ENCODE peak calls at places on chromosomes 3 and 15, in nine cellular contexts. K is right cardiac atrium; J is COR-L47; A is KG1; U is ACHN; O is CD4-positive, alpha-beta memory T cell; G is activated T-cell treated with anti-CD3 and anti-CD28 coated beads, Interleukin-2, amount 50 U/mL, for 4 hours; W is HuH-7; F is fibroblast of lung. Q is an unnamed sample.

GRCh38 chr3:146262711-146263110 is 11.8 kb upstream of the PLSCR4 start:
- DNase-seq in J (no peak), U (no peak), F (no peak), A (no peak), O (no peak), W (no peak), G (no peak), K (no peak), Q (no peak)

GRCh38 chr3:66297260-66297863 is 76.6 kb downstream of the SLC25A26 start:
- DNase-seq in W (no peak), F (peak; percentile 57), O (no peak), G (no peak), J (no peak), A (no peak), U (no peak), K (no peak), Q (no peak)

GRCh38 chr15:43253431-43254403 is 13.0 kb downstream of the TGM5 start:
- DNase-seq in J (no peak), W (no peak), A (no peak), K (no peak), O (peak; percentile 65), F (peak; percentile 81), G (no peak), U (peak; percentile 65), Q (no peak)

GRCh38 chr3:66638717-66639116 is 137.9 kb upstream of the LRIG1 start:
- DNase-seq in U (peak; percentile 1), J (no peak), O (no peak), W (no peak), G (no peak), A (no peak), K (no peak), F (no peak), Q (no peak)

GRCh38 chr3:76733073-76733759 is 306.7 kb upstream of the ROBO2 start:
- DNase-seq in A (no peak), O (no peak), J (no peak), K (no peak), F (no peak), W (no peak), G (no peak), U (no peak), Q (no peak)

GRCh38 chr3:53169045-53169831 is 8.2 kb downstream of the PRKCD start:
- DNase-seq in U (no peak), G (no peak), K (no peak), A (no peak), J (no peak), O (no peak), F (no peak), W (no peak), Q (peak; percentile 53)

GRCh38 chr3:187919535-187919934 is 174.3 kb upstream of the BCL6 start:
- DNase-seq in W (no peak), A (no peak), O (peak; percentile 49), G (no peak), F (no peak), K (no peak), U (no peak), J (no peak), Q (no peak)

GRCh38 chr3:38978729-38979128 is 73.0 kb downstream of the SCN11A start:
- DNase-seq in F (no peak), W (no peak), O (no peak), G (no peak), U (no peak), K (no peak), A (no peak), J (no peak), Q (no peak)

GRCh38 chr15:81293728-81294500 is 30.0 kb downstream of the STARD5 start:
- DNase-seq in U (no peak), J (no peak), A (peak; percentile 91), W (no peak), O (peak; percentile 93), F (no peak), K (no peak), G (peak; percentile 61), Q (no peak)

GRCh38 chr15:54803139-54803808 is 393.5 kb downstream of the RSL24D1 start:
- DNase-seq in G (no peak), U (peak; percentile 14), F (no peak), J (no peak), W (no peak), A (peak; percentile 92), K (no peak), O (no peak), Q (no peak)

GRCh38 chr3:142724682-142725351 is 983 bp downstream of the TRPC1 start:
- DNase-seq in J (peak; percentile 50), G (no peak), F (peak; percentile 40), O (no peak), U (peak; percentile 71), W (peak; percentile 25), A (no peak), K (peak; percentile 39), Q (peak; percentile 75)

GRCh38 chr3:47976135-47976758 is 40.0 kb downstream of the MAP4 start:
- DNase-seq in A (no peak), U (no peak), J (no peak), F (no peak), K (no peak), G (no peak), O (no peak), W (no peak), Q (no peak)

GRCh38 chr3:113002676-113003075 is 11.9 kb downstream of the GTPBP8 start:
- DNase-seq in J (no peak), K (no peak), W (no peak), A (no peak), G (peak; percentile 35), O (peak; percentile 66), U (no peak), F (no peak), Q (no peak)

GRCh38 chr15:88161636-88162035 is 94.9 kb downstream of the NTRK3 start:
- DNase-seq in U (no peak), O (no peak), A (no peak), W (no peak), K (no peak), J (no peak), G (no peak), F (peak; percentile 18), Q (no peak)

GRCh38 chr3:150544726-150545125 is 1.6 kb downstream of the SERP1 start:
- DNase-seq in W (no peak), A (no peak), F (peak; percentile 40), O (no peak), J (no peak), G (no peak), U (no peak), K (no peak), Q (no peak)

GRCh38 chr3:141493152-141493551 is 6.3 kb downstream of the RASA2 start:
- DNase-seq in K (no peak), U (no peak), W (no peak), F (no peak), O (no peak), A (no peak), G (no peak), J (no peak), Q (no peak)

GRCh38 chr3:86563358-86563970 is 427.5 kb downstream of the VGLL3 start:
- DNase-seq in J (peak; percentile 9), U (peak; percentile 54), G (no peak), W (peak; percentile 4), K (no peak), O (no peak), F (peak; percentile 30), A (no peak), Q (no peak)

GRCh38 chr15:70525551-70525950 is 237.8 kb downstream of the UACA start:
- DNase-seq in A (no peak), K (no peak), G (no peak), W (no peak), F (no peak), U (no peak), J (no peak), O (no peak), Q (no peak)